ENCODE peak calls at places on chromosomes 3 and 15, in ten cellular contexts. W is stimulated activated CD8-positive, alpha-beta memory T cell treated with anti-CD3 and anti-CD28 coated beads, Interleukin-4, amount 100 ng/mL, for 4 hours; B is choroid plexus epithelial cell; V is aorta; I is neural crest cell; X is psoas muscle; U is AML-193; N is amygdala; P is SK-N-SH; C is mesendoderm. T is an unnamed sample.

GRCh38 chr3:28575100-28575747 is 226.6 kb upstream of the AZI2 start:
- DNase-seq in P (peak), N (no peak), W (no peak), B (no peak), C (peak), V (peak), I (peak), X (peak), U (no peak), T (peak)

GRCh38 chr3:115021061-115021460 is 126.0 kb downstream of the ZBTB20 start:
- DNase-seq in N (no peak), W (no peak), B (no peak), U (no peak), V (no peak), X (no peak), P (no peak), I (no peak), C (no peak), T (no peak)

GRCh38 chr15:88841201-88841600 is 38.0 kb downstream of the ACAN start:
- DNase-seq in V (no peak), P (no peak), C (no peak), U (no peak), N (no peak), W (no peak), B (no peak), X (no peak), I (no peak), T (no peak)

GRCh38 chr3:126911162-126912026 is 71.5 kb upstream of the PLXNA1 start:
- DNase-seq in P (no peak), B (peak), W (peak), V (peak), X (peak), I (no peak), C (peak), U (peak), N (no peak), T (peak)

GRCh38 chr3:132220986-132221385 is 96.2 kb upstream of the ACP3 start:
- DNase-seq in U (no peak), X (no peak), N (no peak), C (no peak), B (no peak), I (no peak), P (no peak), V (no peak), W (no peak), T (no peak)

GRCh38 chr15:56736308-56736707 is 3.0 kb upstream of the ZNF280D start:
- DNase-seq in C (no peak), I (no peak), W (no peak), V (no peak), P (no peak), N (no peak), X (no peak), B (peak), U (no peak), T (peak)

GRCh38 chr15:85496551-85497545 is 116.4 kb downstream of the AKAP13 start:
- DNase-seq in I (no peak), V (no peak), U (no peak), W (no peak), P (peak), B (no peak), C (peak), N (no peak), X (no peak), T (no peak)

GRCh38 chr3:138351916-138352555 is 3.7 kb downstream of the MRAS start:
- DNase-seq in V (no peak), W (no peak), X (peak), N (no peak), U (no peak), C (peak), P (no peak), B (no peak), I (no peak), T (peak)

GRCh38 chr15:100338971-100339444 is 2.8 kb downstream of the ADAMTS17 start:
- DNase-seq in V (peak), B (peak), W (no peak), X (peak), I (peak), P (peak), N (peak), U (peak), C (peak), T (peak)

GRCh38 chr3:188956839-188957489 is 214.8 kb upstream of the TPRG1 start:
- DNase-seq in B (peak), C (peak), N (no peak), V (no peak), X (no peak), P (peak), I (peak), U (peak), W (no peak), T (peak)

GRCh38 chr3:147007736-147008245 is 398.6 kb downstream of the ZIC4 start:
- DNase-seq in U (no peak), X (no peak), I (no peak), W (no peak), B (no peak), N (no peak), P (no peak), C (no peak), V (no peak), T (no peak)

GRCh38 chr15:74240002-74240568 is 4.0 kb downstream of the CCDC33 start:
- DNase-seq in C (peak), V (peak), P (peak), U (no peak), X (peak), N (peak), W (no peak), B (peak), I (no peak), T (peak)

GRCh38 chr3:42497009-42497731 is 5.3 kb upstream of the VIPR1 start:
- DNase-seq in N (no peak), X (no peak), C (peak), I (no peak), B (peak), V (no peak), U (no peak), P (no peak), W (no peak), T (peak)

GRCh38 chr3:172268425-172268824 is 179.8 kb downstream of the GHSR start:
- DNase-seq in C (no peak), I (no peak), N (no peak), W (no peak), U (no peak), V (no peak), X (no peak), P (no peak), B (no peak), T (no peak)

GRCh38 chr15:49621327-49622210 is 721 bp downstream of the DTWD1 start:
- DNase-seq in V (no peak), P (peak), I (no peak), C (peak), U (peak), W (no peak), N (no peak), B (peak), X (no peak), T (peak)

GRCh38 chr15:41969851-41970431 is 2.4 kb downstream of the EHD4 start:
- DNase-seq in P (no peak), B (no peak), U (no peak), N (no peak), X (no peak), W (no peak), C (peak), I (no peak), V (no peak), T (no peak)

GRCh38 chr15:34018021-34018645 is 20.9 kb downstream of the AVEN start:
- DNase-seq in U (no peak), W (no peak), V (no peak), C (no peak), P (no peak), X (no peak), B (no peak), I (no peak), N (no peak), T (no peak)

GRCh38 chr3:58998476-58999117 is 51.2 kb downstream of the CFAP20DC start:
- DNase-seq in N (no peak), U (no peak), V (no peak), P (peak), B (peak), X (no peak), W (no peak), C (peak), I (no peak), T (peak)

GRCh38 chr3:71702131-71703024 is 22.8 kb downstream of the EIF4E3 start:
- DNase-seq in U (peak), I (no peak), P (no peak), N (no peak), W (no peak), B (peak), V (no peak), C (peak), X (no peak), T (no peak)

GRCh38 chr15:82551646-82552247 is 11.5 kb upstream of the RPS17 start:
- DNase-seq in I (no peak), W (no peak), N (no peak), B (no peak), V (no peak), P (no peak), U (no peak), C (peak), X (no peak), T (no peak)

GRCh38 chr15:75672646-75673425 is 25.1 kb downstream of the SNX33 start:
- DNase-seq in V (no peak), P (peak), X (no peak), C (peak), U (no peak), B (peak), I (no peak), W (no peak), N (no peak), T (peak)

GRCh38 chr3:5388091-5388490 is 200.6 kb downstream of the EDEM1 start:
- DNase-seq in X (no peak), W (no peak), V (no peak), C (no peak), B (no peak), P (no peak), N (no peak), I (no peak), U (no peak), T (no peak)

GRCh38 chr3:130834476-130834875 is 59.4 kb upstream of the ATP2C1 start:
- DNase-seq in C (no peak), I (no peak), V (no peak), N (no peak), P (no peak), X (no peak), W (no peak), B (peak), U (no peak), T (peak)

GRCh38 chr3:143283432-143284128 is 164.0 kb downstream of the CHST2 start:
- DNase-seq in V (no peak), W (no peak), X (no peak), U (no peak), I (no peak), C (no peak), B (no peak), N (no peak), P (no peak), T (no peak)

GRCh38 chr15:76614725-76615124 is 278.2 kb downstream of the ISL2 start:
- DNase-seq in B (no peak), C (no peak), N (no peak), X (no peak), W (no peak), P (no peak), I (no peak), V (no peak), U (no peak), T (no peak)

GRCh38 chr15:66008920-66009572 is 139.8 kb downstream of the RAB11A start:
- DNase-seq in W (no peak), C (peak), U (no peak), B (no peak), N (no peak), X (no peak), V (no peak), I (no peak), P (no peak), T (no peak)